ENCODE peak calls at places on chromosomes 2 and 18, in five cellular contexts. T is substantia nigra, K is H9, E is prostate gland, H is mesendoderm. Z is an unnamed sample.

GRCh38 chr2:168773128-168773527 is 29.3 kb upstream of the NOSTRIN start:
- DNase-seq in T (no peak), K (no peak), E (no peak), H (no peak), Z (no peak)

GRCh38 chr2:202035941-202036372 is 2.3 kb downstream of the FZD7 start:
- DNase-seq in T (no peak), K (no peak), E (peak), H (peak), Z (no peak)

GRCh38 chr2:178397002-178397605 is 53.9 kb downstream of the PRKRA start:
- DNase-seq in T (no peak), K (no peak), E (peak), H (peak), Z (no peak)

GRCh38 chr2:196927318-196928225 is 1.1 kb upstream of the PGAP1 start:
- DNase-seq in T (no peak), K (no peak), E (peak), H (no peak), Z (no peak)

GRCh38 chr2:29014331-29014730 is 33.2 kb downstream of the TOGARAM2 start:
- DNase-seq in T (no peak), K (no peak), E (no peak), H (no peak), Z (no peak)

GRCh38 chr2:3023531-3023930 is 354.1 kb downstream of the EIPR1 start:
- DNase-seq in T (no peak), K (peak), E (no peak), H (no peak), Z (no peak)

GRCh38 chr2:65430515-65431416 is 1.6 kb downstream of the SPRED2 start:
- DNase-seq in T (peak), K (peak), E (peak), H (peak), Z (peak)

GRCh38 chr2:109260886-109261700 is 132.1 kb downstream of the SH3RF3 start:
- DNase-seq in T (no peak), K (peak), E (no peak), H (peak), Z (no peak)

GRCh38 chr18:8176554-8176953 is 432.7 kb upstream of the RAB12 start:
- DNase-seq in T (no peak), K (no peak), E (no peak), H (peak), Z (no peak)

GRCh38 chr2:228703099-228703498 is 521.6 kb upstream of the SPHKAP start:
- DNase-seq in T (no peak), K (no peak), E (no peak), H (no peak), Z (no peak)

GRCh38 chr2:237156131-237156856 is 70.6 kb downstream of the COPS8 start:
- DNase-seq in T (no peak), K (no peak), E (no peak), H (no peak), Z (peak)
- H3K27ac ChIP-seq in T (no peak), K (no peak), E (peak), H (no peak), Z (no peak)

DNA sequence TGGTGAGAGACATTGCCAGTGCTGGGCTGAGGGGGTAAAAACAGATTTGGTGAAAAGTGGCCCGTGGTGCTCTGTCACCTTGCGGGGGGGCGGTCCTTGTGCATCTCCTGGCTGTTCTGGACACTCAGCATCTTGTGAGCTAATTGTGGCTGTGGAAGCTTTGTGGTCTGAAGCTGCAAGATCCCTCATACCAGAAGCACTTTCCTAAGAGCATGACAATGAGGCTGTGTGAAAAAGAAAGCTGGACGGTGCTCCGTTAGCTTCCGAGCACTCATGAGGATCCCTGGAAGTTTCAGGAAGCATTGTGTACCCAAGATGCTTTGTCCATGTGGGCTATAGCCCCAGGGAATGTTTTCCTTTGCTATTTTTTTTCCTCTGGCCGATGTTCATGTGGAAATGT is 74.5 kb downstream of the CABLES1 start:
- DNase-seq in T (no peak), K (no peak), E (no peak), H (no peak), Z (no peak)
- H3K27ac ChIP-seq in T (no peak), K (no peak), E (no peak), H (no peak), Z (peak)

GRCh38 chr2:183543222-183543621 is 419.0 kb downstream of the NUP35 start:
- DNase-seq in T (no peak), K (no peak), E (no peak), H (no peak), Z (no peak)
- H3K27ac ChIP-seq in T (no peak), K (no peak), E (no peak), H (no peak), Z (no peak)

GRCh38 chr2:40273623-40274236 is 178.2 kb downstream of the SLC8A1 start:
- DNase-seq in T (no peak), K (no peak), E (no peak), H (no peak), Z (no peak)

GRCh38 chr2:40274284-40274683 is 177.6 kb downstream of the SLC8A1 start:
- DNase-seq in T (no peak), K (no peak), E (no peak), H (no peak), Z (no peak)

GRCh38 chr2:40276076-40276475 is 175.8 kb downstream of the SLC8A1 start:
- DNase-seq in T (no peak), K (no peak), E (no peak), H (no peak), Z (no peak)

DNA sequence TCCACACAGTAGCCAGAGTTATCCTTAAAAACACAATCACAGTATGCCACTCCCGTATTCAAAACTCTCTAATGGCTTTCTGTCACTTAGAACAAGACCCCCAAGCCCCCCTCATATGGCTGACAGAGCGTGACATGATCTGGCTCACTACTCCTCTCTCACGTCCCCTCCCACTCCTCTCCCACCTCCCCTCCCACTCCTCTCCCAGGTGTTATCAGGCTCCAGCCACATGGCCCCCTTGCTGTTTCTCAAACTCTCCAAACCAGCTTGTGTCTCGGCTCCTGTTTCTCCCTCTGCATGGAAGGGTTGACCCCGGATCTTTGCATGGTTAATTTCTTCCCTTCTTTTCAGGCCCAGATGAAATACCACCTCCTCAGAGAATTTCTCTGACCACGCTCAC is 180.8 kb downstream of the SLC8A1 start:
- DNase-seq in T (no peak), K (no peak), E (no peak), H (peak), Z (no peak)
- H3K27ac ChIP-seq in T (no peak), K (no peak), E (no peak), H (no peak), Z (no peak)

GRCh38 chr2:98835831-98836385 is 100.1 kb downstream of the CRACDL start:
- DNase-seq in T (no peak), K (no peak), E (no peak), H (no peak), Z (no peak)
- H3K27ac ChIP-seq in T (no peak), K (no peak), E (no peak), H (no peak), Z (no peak)

Z was measured in dorsolateral prefrontal cortex.